ENCODE peak calls at places on chromosomes 11 and 22, in six cellular contexts. I, O, Y, E, G and L are unnamed samples.
A peak's percentile ranks its signal among the peaks of the same experiment; 100 is the strongest.

GRCh38 chr11:100978942-100979341 is 150.7 kb downstream of the PGR start:
- DNase-seq in I (no peak), O (no peak), Y (no peak), E (no peak), G (no peak), L (no peak)

GRCh38 chr22:29219881-29220670 is 14.4 kb downstream of the EMID1 start:
- DNase-seq in I (peak; percentile 21), O (no peak), Y (no peak), E (peak; percentile 33), G (no peak), L (no peak)

GRCh38 chr11:83156996-83157754 is at the start of gene PCF11:
- DNase-seq in I (no peak), O (no peak), Y (no peak), E (no peak), G (no peak), L (no peak)

GRCh38 chr11:113134605-113135004 is 173.4 kb downstream of the NCAM1 start:
- DNase-seq in I (no peak), O (no peak), Y (no peak), E (no peak), G (no peak), L (no peak)

GRCh38 chr11:119693253-119693815 is 35.7 kb downstream of the NECTIN1 start:
- DNase-seq in I (no peak), O (no peak), Y (no peak), E (no peak), G (no peak), L (no peak)

GRCh38 chr22:26401726-26402125 is 27.3 kb upstream of the ASPHD2 start:
- DNase-seq in I (no peak), O (no peak), Y (peak; percentile 72), E (no peak), G (no peak), L (no peak)

GRCh38 chr22:32880906-32881596 is 79.5 kb downstream of the TIMP3 start:
- DNase-seq in I (peak; percentile 89), O (no peak), Y (peak; percentile 93), E (no peak), G (no peak), L (no peak)

GRCh38 chr11:8090756-8091155 is 9.7 kb downstream of the TUB start:
- DNase-seq in I (peak; percentile 79), O (peak; percentile 44), Y (peak; percentile 48), E (peak; percentile 20), G (no peak), L (no peak)

GRCh38 chr11:70292166-70292565 is 21.7 kb downstream of the PPFIA1 start:
- DNase-seq in I (no peak), O (no peak), Y (no peak), E (no peak), G (no peak), L (no peak)

GRCh38 chr11:131279685-131280084 is 90.7 kb upstream of the NTM start:
- DNase-seq in I (no peak), O (no peak), Y (no peak), E (no peak), G (no peak), L (no peak)

GRCh38 chr22:25841775-25842174 is 99.8 kb downstream of the MYO18B start:
- DNase-seq in I (no peak), O (no peak), Y (no peak), E (no peak), G (no peak), L (no peak)

GRCh38 chr11:112143597-112143996 is 20.3 kb downstream of the IL18 start:
- DNase-seq in I (no peak), O (no peak), Y (no peak), E (no peak), G (no peak), L (no peak)

GRCh38 chr11:650482-650881 is 13.4 kb downstream of the DRD4 start:
- DNase-seq in I (no peak), O (no peak), Y (no peak), E (no peak), G (no peak), L (no peak)

GRCh38 chr11:118111019-118111743 is 24.4 kb upstream of the SMIM35 start:
- DNase-seq in I (no peak), O (no peak), Y (peak; percentile 20), E (no peak), G (no peak), L (no peak)

GRCh38 chr22:48866906-48867597 is 960.6 kb downstream of the BRD1 start:
- DNase-seq in I (no peak), O (no peak), Y (no peak), E (no peak), G (no peak), L (no peak)

GRCh38 chr11:109677240-109677639 is 255.2 kb downstream of the C11orf87 start:
- DNase-seq in I (no peak), O (no peak), Y (no peak), E (no peak), G (no peak), L (no peak)

GRCh38 chr11:46918778-46919513 is 596 bp upstream of the LRP4 start:
- DNase-seq in I (no peak), O (no peak), Y (peak; percentile 37), E (no peak), G (no peak), L (no peak)
- H3K27ac ChIP-seq in I (peak overlapping the region; percentile 98), O (no peak overlapping the region), Y (no peak overlapping the region), E (no peak overlapping the region), G (no peak overlapping the region), L (no peak overlapping the region)

DNA sequence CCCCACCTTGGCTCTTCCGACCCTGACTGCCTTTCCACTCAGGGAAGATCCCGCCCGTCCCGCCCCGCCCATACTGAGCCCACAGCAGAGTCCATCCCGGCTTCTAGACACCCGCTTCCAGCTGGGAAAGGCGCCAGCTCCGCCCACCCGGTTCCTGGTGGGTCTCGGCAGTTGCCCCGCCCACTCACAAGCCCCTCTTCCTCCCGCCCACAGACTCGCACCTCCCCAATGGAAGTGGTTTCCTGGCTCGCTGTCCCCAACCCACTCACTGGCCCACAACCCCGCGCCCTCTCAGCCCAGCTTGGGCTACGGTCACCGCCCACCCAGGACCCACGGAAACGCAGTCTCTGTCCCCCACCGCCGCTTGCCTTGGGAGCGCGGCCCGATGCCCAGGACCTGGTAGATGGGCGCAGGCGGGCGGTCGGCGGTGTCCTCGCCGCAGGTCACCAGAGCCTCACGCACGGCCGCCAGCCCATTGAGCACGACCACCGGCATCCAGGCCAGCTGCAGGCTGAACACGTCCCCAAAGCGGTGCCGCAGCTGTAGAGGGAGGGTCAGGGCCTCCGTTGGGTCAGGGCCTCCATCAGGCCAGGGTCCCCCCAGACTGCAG is 22.2 kb upstream of the CYP2D6 start:
- DNase-seq in I (no peak), O (no peak), Y (no peak), E (no peak), G (no peak), L (no peak)
- TF ChIP-seq GABPA in I (no peak), O (no peak), Y (no peak), E (no peak), G (no peak), L (no peak)

GRCh38 chr11:60945295-60945667 is 6.7 kb downstream of the SLC15A3 start:
- DNase-seq in I (no peak), O (no peak), Y (peak; percentile 31), E (no peak), G (no peak), L (no peak)
- TF ChIP-seq POLR2AphosphoS5 in I (no peak), O (no peak), Y (no peak), E (no peak), G (no peak), L (no peak)

GRCh38 chr22:37177755-37178154 is 10.3 kb downstream of the C1QTNF6 start:
- DNase-seq in I (no peak), O (no peak), Y (no peak), E (no peak), G (no peak), L (no peak)
- H3K27ac ChIP-seq in I (no peak overlapping the region), O (no peak overlapping the region), Y (no peak overlapping the region), E (no peak overlapping the region), G (no peak overlapping the region), L (no peak overlapping the region)